ENCODE peak calls at places on chromosomes 4 and X, in ten cellular contexts. K is astrocyte of the cerebellum; R is foreskin fibroblast; S is mucosa of descending colon; D is NB4; E is G401; X is AG08395; G is activated CD8-positive, alpha-beta memory T cell treated with anti-CD3 and anti-CD28 coated beads, Interleukin-2, amount 50 U/mL, for 48 hours; Z is GM23248; F is fibroblast of the aortic adventitia. I is an unnamed sample.

GRCh38 chr4:185142911-185143595 is at the start of gene SLC25A4:
- DNase-seq in K (peak), R (peak), S (peak), D (peak), E (peak), X (peak), G (peak), Z (peak), F (peak), I (peak)

GRCh38 chr4:88320780-88321373 is 36.5 kb upstream of the PPM1K start:
- DNase-seq in K (peak), R (peak), S (peak), D (peak), E (peak), X (peak), G (peak), Z (peak), F (peak), I (no peak)

GRCh38 chr4:98468744-98469143 is 189.7 kb downstream of the TSPAN5 start:
- DNase-seq in K (no peak), R (peak), S (no peak), D (no peak), E (peak), X (peak), G (no peak), Z (peak), F (peak), I (no peak)

GRCh38 chrX:637660-638481 is 7.3 kb downstream of the SHOX start:
- DNase-seq in K (no peak), R (peak), S (no peak), D (no peak), E (no peak), X (no peak), G (no peak), Z (no peak), F (no peak), I (no peak)

GRCh38 chr4:67160409-67160808 is 384.9 kb downstream of the CENPC start:
- DNase-seq in K (no peak), R (no peak), S (no peak), D (peak), E (no peak), X (no peak), G (no peak), Z (no peak), F (no peak), I (no peak)

GRCh38 chr4:153418114-153418513 is 48.0 kb upstream of the TMEM131L start:
- DNase-seq in K (no peak), R (peak), S (no peak), D (peak), E (no peak), X (no peak), G (no peak), Z (no peak), F (no peak), I (no peak)

GRCh38 chr4:7101692-7102515 is 34.0 kb upstream of the GRPEL1 start:
- DNase-seq in K (no peak), R (peak), S (peak), D (peak), E (peak), X (peak), G (peak), Z (peak), F (peak), I (no peak)

GRCh38 chr4:43048570-43048969 is 156.1 kb downstream of the GRXCR1 start:
- DNase-seq in K (no peak), R (no peak), S (no peak), D (peak), E (no peak), X (no peak), G (no peak), Z (peak), F (no peak), I (no peak)

GRCh38 chrX:72381439-72382198 is 75.9 kb upstream of the CITED1 start:
- DNase-seq in K (no peak), R (no peak), S (no peak), D (no peak), E (no peak), X (no peak), G (no peak), Z (no peak), F (peak), I (no peak)

GRCh38 chr4:164935363-164935762 is 42.1 kb downstream of the TRIM61 start:
- DNase-seq in K (no peak), R (no peak), S (no peak), D (peak), E (no peak), X (no peak), G (no peak), Z (no peak), F (no peak), I (no peak)

GRCh38 chrX:68257015-68257414 is 176.3 kb downstream of the OPHN1 start:
- DNase-seq in K (no peak), R (no peak), S (no peak), D (no peak), E (no peak), X (no peak), G (no peak), Z (no peak), F (no peak), I (no peak)

GRCh38 chrX:34918856-34919255 is 23.7 kb upstream of the FAM47B start:
- DNase-seq in K (peak), R (peak), S (peak), D (peak), E (peak), X (peak), G (no peak), Z (peak), F (peak), I (no peak)

GRCh38 chr4:41748788-41749445 is 392 bp upstream of the PHOX2B start:
- DNase-seq in K (no peak), R (no peak), S (no peak), D (no peak), E (no peak), X (no peak), G (no peak), Z (no peak), F (no peak), I (no peak)

GRCh38 chr4:176413171-176413570 is 93.4 kb downstream of the SPCS3 start:
- DNase-seq in K (no peak), R (no peak), S (no peak), D (no peak), E (no peak), X (no peak), G (no peak), Z (no peak), F (no peak), I (no peak)

GRCh38 chrX:149453911-149454820 is 50.9 kb downstream of the IDS start:
- DNase-seq in K (no peak), R (peak), S (no peak), D (no peak), E (peak), X (peak), G (no peak), Z (peak), F (peak), I (no peak)

GRCh38 chr4:163702736-163703135 is 208.2 kb downstream of the TMA16 start:
- DNase-seq in K (no peak), R (no peak), S (no peak), D (no peak), E (no peak), X (no peak), G (no peak), Z (no peak), F (no peak), I (peak)

GRCh38 chrX:45668686-45669443 is 468.2 kb upstream of the DIPK2B start:
- DNase-seq in K (peak), R (peak), S (peak), D (no peak), E (no peak), X (peak), G (no peak), Z (peak), F (peak), I (peak)

GRCh38 chr4:4820264-4820663 is 39.2 kb upstream of the MSX1 start:
- DNase-seq in K (no peak), R (no peak), S (no peak), D (no peak), E (peak), X (no peak), G (no peak), Z (no peak), F (no peak), I (no peak)

GRCh38 chr4:8373270-8373972 is 67.1 kb downstream of the ACOX3 start:
- DNase-seq in K (no peak), R (no peak), S (no peak), D (no peak), E (no peak), X (no peak), G (no peak), Z (no peak), F (no peak), I (no peak)

GRCh38 chr4:106587558-106587957 is 219.0 kb upstream of the GIMD1 start:
- DNase-seq in K (peak), R (peak), S (no peak), D (no peak), E (no peak), X (peak), G (no peak), Z (peak), F (peak), I (peak)

GRCh38 chr4:176789955-176790354 is 2.8 kb downstream of the VEGFC start:
- DNase-seq in K (no peak), R (peak), S (peak), D (peak), E (peak), X (peak), G (no peak), Z (peak), F (peak), I (peak)

GRCh38 chr4:15344041-15344440 is 83.8 kb upstream of the C1QTNF7 start:
- DNase-seq in K (peak), R (peak), S (no peak), D (no peak), E (no peak), X (peak), G (no peak), Z (peak), F (peak), I (no peak)

GRCh38 chr4:128979934-128980333 is 113.4 kb downstream of the SCLT1 start:
- DNase-seq in K (peak), R (peak), S (no peak), D (no peak), E (no peak), X (peak), G (no peak), Z (peak), F (peak), I (peak)

GRCh38 chr4:60897415-60897814 is 302.7 kb upstream of the ADGRL3 start:
- DNase-seq in K (no peak), R (no peak), S (no peak), D (no peak), E (no peak), X (no peak), G (no peak), Z (no peak), F (no peak), I (no peak)

I was measured in skeletal muscle cell.